ENCODE peak calls at places on chromosomes 12 and 14, in seven cellular contexts. One of them, this sample, is unnamed.

GRCh38 chr12:96710127-96710745 is 196.8 kb upstream of the NEDD1 start:
- DNase-seq in IMR-90: no peak
- DNase-seq in keratinocyte: no peak
- DNase-seq in NB4: no peak
- DNase-seq in colonic mucosa: no peak
- DNase-seq in AG09309: no peak
- DNase-seq in stomach: no peak
- DNase-seq in this sample: no peak

GRCh38 chr12:55925870-55926737 is 1.6 kb downstream of the PYM1 start:
- DNase-seq in AG09309: no peak
- DNase-seq in stomach: no peak
- DNase-seq in colonic mucosa: no peak
- DNase-seq in NB4: no peak
- DNase-seq in keratinocyte: no peak
- DNase-seq in IMR-90: no peak
- DNase-seq in this sample: no peak

GRCh38 chr12:95446511-95446910 is 27.4 kb upstream of the METAP2 start:
- DNase-seq in colonic mucosa: peak; percentile 70
- DNase-seq in AG09309: no peak
- DNase-seq in NB4: no peak
- DNase-seq in keratinocyte: no peak
- DNase-seq in stomach: peak; percentile 34
- DNase-seq in IMR-90: peak; percentile 7
- DNase-seq in this sample: no peak

GRCh38 chr12:109920266-109920780 is 20.2 kb downstream of the TCHP start:
- DNase-seq in NB4: no peak
- DNase-seq in colonic mucosa: no peak
- DNase-seq in IMR-90: no peak
- DNase-seq in stomach: no peak
- DNase-seq in keratinocyte: no peak
- DNase-seq in AG09309: no peak
- DNase-seq in this sample: no peak

GRCh38 chr12:94676011-94676709 is 25.8 kb upstream of the TMCC3 start:
- DNase-seq in AG09309: no peak
- DNase-seq in IMR-90: no peak
- DNase-seq in stomach: peak; percentile 52
- DNase-seq in keratinocyte: no peak
- DNase-seq in colonic mucosa: peak; percentile 37
- DNase-seq in NB4: peak; percentile 95
- DNase-seq in this sample: peak; percentile 63

GRCh38 chr12:131194166-131194565 is 240.5 kb downstream of the ADGRD1 start:
- DNase-seq in keratinocyte: no peak
- DNase-seq in IMR-90: no peak
- DNase-seq in stomach: no peak
- DNase-seq in NB4: peak; percentile 57
- DNase-seq in colonic mucosa: no peak
- DNase-seq in AG09309: no peak
- DNase-seq in this sample: peak; percentile 24

GRCh38 chr12:123398918-123399617 is 15.1 kb downstream of the KMT5A start:
- DNase-seq in AG09309: no peak
- DNase-seq in keratinocyte: no peak
- DNase-seq in colonic mucosa: no peak
- DNase-seq in IMR-90: no peak
- DNase-seq in stomach: no peak
- DNase-seq in NB4: no peak
- DNase-seq in this sample: no peak

GRCh38 chr12:47990351-47991105 is 13.7 kb downstream of the COL2A1 start:
- DNase-seq in IMR-90: peak; percentile 35
- DNase-seq in NB4: peak; percentile 67
- DNase-seq in AG09309: no peak
- DNase-seq in keratinocyte: no peak
- DNase-seq in colonic mucosa: no peak
- DNase-seq in stomach: no peak
- DNase-seq in this sample: peak; percentile 82

GRCh38 chr12:91072931-91073330 is 15.1 kb upstream of the KERA start:
- DNase-seq in AG09309: no peak
- DNase-seq in NB4: no peak
- DNase-seq in keratinocyte: no peak
- DNase-seq in IMR-90: no peak
- DNase-seq in stomach: no peak
- DNase-seq in colonic mucosa: no peak
- DNase-seq in this sample: no peak

GRCh38 chr12:1796515-1797010 is 23.8 kb upstream of the LRTM2 start:
- DNase-seq in NB4: peak; percentile 86
- DNase-seq in keratinocyte: no peak
- DNase-seq in stomach: peak; percentile 45
- DNase-seq in AG09309: no peak
- DNase-seq in colonic mucosa: peak; percentile 57
- DNase-seq in IMR-90: no peak
- DNase-seq in this sample: peak; percentile 67

GRCh38 chr12:122888232-122888752 is 7.6 kb downstream of the VPS37B start:
- DNase-seq in colonic mucosa: peak; percentile 74
- DNase-seq in AG09309: no peak
- DNase-seq in stomach: peak; percentile 86
- DNase-seq in keratinocyte: peak; percentile 82
- DNase-seq in IMR-90: peak; percentile 69
- DNase-seq in NB4: peak; percentile 85
- DNase-seq in this sample: peak; percentile 62

GRCh38 chr14:50985124-50985815 is 41.0 kb upstream of the PYGL start:
- DNase-seq in NB4: no peak
- DNase-seq in stomach: no peak
- DNase-seq in keratinocyte: no peak
- DNase-seq in IMR-90: no peak
- DNase-seq in colonic mucosa: no peak
- DNase-seq in AG09309: no peak
- DNase-seq in this sample: no peak

GRCh38 chr12:42609605-42610004 is 20.1 kb upstream of the PRICKLE1 start:
- DNase-seq in keratinocyte: no peak
- DNase-seq in colonic mucosa: no peak
- DNase-seq in stomach: no peak
- DNase-seq in NB4: no peak
- DNase-seq in AG09309: no peak
- DNase-seq in IMR-90: peak; percentile 49
- DNase-seq in this sample: no peak

GRCh38 chr12:12723681-12724420 is 6.7 kb downstream of the CDKN1B start:
- DNase-seq in NB4: peak; percentile 59
- DNase-seq in IMR-90: peak; percentile 25
- DNase-seq in stomach: peak; percentile 44
- DNase-seq in keratinocyte: no peak
- DNase-seq in AG09309: no peak
- DNase-seq in colonic mucosa: peak; percentile 52
- DNase-seq in this sample: peak; percentile 54

GRCh38 chr12:56261503-56262230 is 3.5 kb upstream of the ANKRD52 start:
- DNase-seq in AG09309: peak; percentile 55
- DNase-seq in NB4: no peak
- DNase-seq in IMR-90: peak; percentile 71
- DNase-seq in colonic mucosa: no peak
- DNase-seq in keratinocyte: peak; percentile 70
- DNase-seq in stomach: no peak
- DNase-seq in this sample: no peak

DNA sequence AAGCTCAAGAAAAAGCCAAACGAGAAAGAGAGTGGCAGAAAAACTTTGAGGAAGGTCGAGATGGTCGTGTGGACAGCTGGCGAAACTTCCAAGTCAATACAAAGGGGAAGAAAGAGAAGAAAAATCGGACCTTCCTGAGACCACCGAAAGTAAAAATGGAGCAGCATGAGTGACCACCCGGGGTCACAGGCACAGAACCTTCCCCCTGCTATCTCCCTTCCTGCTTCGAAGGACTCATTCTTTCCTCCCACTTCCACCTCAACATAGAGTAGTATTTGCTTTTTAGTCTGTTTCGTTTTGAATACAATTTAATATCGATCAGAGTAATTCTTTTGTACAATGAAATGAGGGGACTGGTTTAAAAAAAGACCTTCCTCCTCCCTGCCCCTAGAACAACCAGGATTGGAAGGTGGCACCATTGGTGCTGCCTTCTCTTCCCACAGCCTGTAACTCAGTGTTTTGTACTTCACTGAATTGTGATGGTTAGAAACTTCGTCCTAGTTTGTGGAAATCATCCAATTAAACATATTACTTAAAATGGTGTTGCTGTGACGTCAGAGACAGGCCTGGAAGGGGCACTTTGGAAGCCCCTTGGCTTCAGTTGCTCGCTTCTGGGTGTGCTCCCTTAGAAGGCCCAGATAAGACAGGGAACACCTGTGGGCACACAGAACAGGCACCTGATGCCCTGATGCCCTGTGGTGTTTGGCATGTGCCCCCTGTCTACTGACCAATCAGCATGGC is 26.1 kb upstream of the NFKBIA start:
- DNase-seq in colonic mucosa: no peak
- DNase-seq in AG09309: no peak
- DNase-seq in NB4: no peak
- DNase-seq in stomach: no peak
- DNase-seq in IMR-90: no peak
- DNase-seq in keratinocyte: no peak
- DNase-seq in this sample: no peak
- H3K4me3 ChIP-seq in colonic mucosa: no peak overlapping the region
- H3K4me3 ChIP-seq in AG09309: no peak overlapping the region
- H3K4me3 ChIP-seq in NB4: no peak overlapping the region
- H3K4me3 ChIP-seq in stomach: no peak overlapping the region
- H3K4me3 ChIP-seq in IMR-90: no peak overlapping the region
- H3K4me3 ChIP-seq in keratinocyte: no peak overlapping the region
- H3K4me3 ChIP-seq in this sample: no peak overlapping the region

GRCh38 chr12:107404981-107405380 is 280.6 kb upstream of the PWP1 start:
- DNase-seq in NB4: peak; percentile 70
- DNase-seq in keratinocyte: no peak
- DNase-seq in AG09309: no peak
- DNase-seq in IMR-90: peak; percentile 36
- DNase-seq in colonic mucosa: peak; percentile 29
- DNase-seq in stomach: no peak
- DNase-seq in this sample: peak; percentile 60
- TF ChIP-seq CTCF in NB4: peak; percentile 97
- TF ChIP-seq CTCF in keratinocyte: peak; percentile 92
- TF ChIP-seq CTCF in AG09309: peak; percentile 66
- TF ChIP-seq CTCF in IMR-90: peak; percentile 70
- TF ChIP-seq CTCF in colonic mucosa: peak; percentile 40
- TF ChIP-seq CTCF in stomach: no peak
- TF ChIP-seq CTCF in this sample: peak; percentile 69

DNA sequence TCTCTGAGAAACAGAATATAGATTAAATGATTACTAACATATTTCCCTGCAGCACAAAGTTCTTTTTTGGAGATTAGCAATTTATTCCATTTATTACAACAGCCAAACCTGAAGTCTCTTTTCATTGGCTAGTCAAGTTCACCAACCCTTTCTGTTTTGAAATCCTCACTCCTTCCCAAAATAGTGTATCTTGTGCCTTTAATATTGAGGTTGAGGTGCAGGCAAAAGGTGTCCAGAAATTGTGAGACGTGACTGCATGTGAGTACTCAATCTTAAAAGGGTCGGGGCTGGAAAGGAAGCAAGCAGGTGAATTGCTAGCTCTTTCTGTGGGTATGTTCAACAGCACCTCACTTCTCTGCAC is 11.1 kb upstream of the FOXN3 start:
- DNase-seq in stomach: no peak
- DNase-seq in NB4: no peak
- DNase-seq in AG09309: no peak
- DNase-seq in keratinocyte: no peak
- DNase-seq in colonic mucosa: no peak
- DNase-seq in IMR-90: no peak
- DNase-seq in this sample: no peak
- H3K4me3 ChIP-seq in stomach: no peak overlapping the region
- H3K4me3 ChIP-seq in NB4: no peak overlapping the region
- H3K4me3 ChIP-seq in AG09309: no peak overlapping the region
- H3K4me3 ChIP-seq in keratinocyte: no peak overlapping the region
- H3K4me3 ChIP-seq in colonic mucosa: no peak overlapping the region
- H3K4me3 ChIP-seq in IMR-90: no peak overlapping the region
- H3K4me3 ChIP-seq in this sample: no peak overlapping the region

DNA sequence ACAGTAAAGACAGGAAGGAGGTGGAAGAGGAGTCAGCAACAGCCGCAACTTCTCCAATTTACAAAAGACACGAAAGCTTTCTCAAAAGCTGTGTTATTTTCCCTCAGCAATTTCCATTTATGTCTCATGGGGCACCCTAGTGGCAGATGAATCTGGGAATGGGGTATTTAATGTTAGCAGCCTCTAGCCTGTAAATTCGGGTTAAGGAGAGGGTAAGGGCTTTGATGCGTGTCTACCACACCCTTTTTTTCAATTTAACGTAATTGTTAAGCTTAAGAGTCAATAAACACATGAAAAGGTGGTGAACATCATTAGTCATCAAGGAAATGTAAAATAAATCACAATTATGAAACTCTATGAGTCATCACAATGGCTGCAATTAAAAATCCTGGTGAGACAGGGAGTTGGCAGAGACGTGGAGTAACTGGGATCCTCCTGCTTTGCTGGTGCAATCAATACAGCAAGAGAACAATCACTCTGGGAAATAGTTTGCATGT is 986.4 kb downstream of the AACS start:
- DNase-seq in stomach: no peak
- DNase-seq in IMR-90: no peak
- DNase-seq in colonic mucosa: no peak
- DNase-seq in NB4: peak; percentile 53
- DNase-seq in keratinocyte: peak; percentile 2
- DNase-seq in AG09309: peak; percentile 27
- DNase-seq in this sample: no peak
- TF ChIP-seq CTCF in stomach: no peak
- TF ChIP-seq CTCF in IMR-90: no peak
- TF ChIP-seq CTCF in colonic mucosa: no peak
- TF ChIP-seq CTCF in NB4: no peak
- TF ChIP-seq CTCF in keratinocyte: no peak
- TF ChIP-seq CTCF in AG09309: no peak
- TF ChIP-seq CTCF in this sample: no peak

DNA sequence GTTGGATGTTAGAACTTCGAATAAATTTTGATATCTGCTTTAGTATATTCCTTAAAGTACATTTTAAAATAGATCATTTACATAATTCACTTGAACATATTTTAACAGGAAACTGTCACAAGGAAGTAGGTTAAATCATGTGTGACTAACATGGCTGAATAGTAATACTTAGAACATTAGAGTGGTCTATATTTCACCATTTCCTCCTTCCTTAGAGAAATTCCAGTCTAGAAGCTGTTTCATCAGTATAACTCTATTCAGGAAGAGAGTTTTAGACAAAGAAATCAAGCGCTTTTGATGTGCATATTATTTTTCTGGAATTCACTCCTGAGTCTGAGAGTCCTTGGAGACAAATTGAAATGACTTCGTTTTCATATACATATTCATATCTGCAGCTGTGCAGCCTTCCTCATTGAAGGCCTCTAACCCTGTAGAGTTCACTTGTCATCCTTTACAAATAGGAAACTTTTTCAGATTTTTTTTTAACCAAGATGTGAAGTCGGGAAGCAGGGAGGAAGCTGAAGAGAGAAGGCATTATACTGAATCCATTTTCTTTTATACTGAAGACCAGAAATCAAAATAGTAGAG is 28.4 kb downstream of the IRAK3 start:
- DNase-seq in AG09309: no peak
- DNase-seq in IMR-90: no peak
- DNase-seq in colonic mucosa: no peak
- DNase-seq in stomach: no peak
- DNase-seq in NB4: no peak
- DNase-seq in keratinocyte: no peak
- DNase-seq in this sample: no peak
- H3K4me3 ChIP-seq in AG09309: no peak overlapping the region
- H3K4me3 ChIP-seq in IMR-90: no peak overlapping the region
- H3K4me3 ChIP-seq in colonic mucosa: no peak overlapping the region
- H3K4me3 ChIP-seq in stomach: no peak overlapping the region
- H3K4me3 ChIP-seq in NB4: no peak overlapping the region
- H3K4me3 ChIP-seq in keratinocyte: no peak overlapping the region
- H3K4me3 ChIP-seq in this sample: no peak overlapping the region

This sample was measured in GM12865.